ENCODE peak calls at places on chromosomes 1 and 21, in seven cellular contexts. M is K562, Z is HCT116, J is SK-N-SH, R is H1, X is GM12878, S is HepG2. E is an unnamed sample.

GRCh38 chr1:152182942-152183341 is 23.9 kb upstream of the RPTN start:
- DNase-seq in M (no peak), Z (no peak), R (no peak), J (no peak), X (no peak), S (no peak), E (no peak)

GRCh38 chr1:185499986-185500626 is 183.1 kb upstream of the IVNS1ABP start:
- DNase-seq in X (no peak), M (no peak), J (no peak), Z (no peak), R (no peak), S (no peak), E (no peak)

GRCh38 chr1:86155807-86156561 is 588 bp downstream of the COL24A1 start:
- DNase-seq in Z (no peak), X (no peak), R (peak), J (peak), S (no peak), M (no peak), E (no peak)

GRCh38 chr1:20361805-20362381 is 71.2 kb downstream of the VWA5B1 start:
- DNase-seq in J (peak), R (peak), X (no peak), S (peak), M (peak), Z (peak), E (peak)

GRCh38 chr1:204350857-204351573 is 8.7 kb downstream of the PLEKHA6 start:
- DNase-seq in S (no peak), M (peak), X (no peak), J (peak), R (peak), Z (no peak), E (no peak)

GRCh38 chr1:230308039-230308438 is 118.1 kb downstream of the PGBD5 start:
- DNase-seq in M (no peak), Z (peak), S (no peak), J (no peak), X (no peak), R (no peak), E (no peak)

GRCh38 chr1:92948071-92948470 is 13.2 kb downstream of the DIPK1A start:
- DNase-seq in M (no peak), X (no peak), J (no peak), S (no peak), R (no peak), Z (no peak), E (no peak)

GRCh38 chr1:23727362-23727811 is 15.9 kb upstream of the ELOA start:
- DNase-seq in R (no peak), J (no peak), S (peak), X (no peak), M (no peak), Z (no peak), E (peak)

GRCh38 chr21:39935716-39936115 is 68.5 kb downstream of the PCP4 start:
- DNase-seq in S (no peak), R (no peak), J (no peak), X (no peak), Z (no peak), M (no peak), E (no peak)

DNA sequence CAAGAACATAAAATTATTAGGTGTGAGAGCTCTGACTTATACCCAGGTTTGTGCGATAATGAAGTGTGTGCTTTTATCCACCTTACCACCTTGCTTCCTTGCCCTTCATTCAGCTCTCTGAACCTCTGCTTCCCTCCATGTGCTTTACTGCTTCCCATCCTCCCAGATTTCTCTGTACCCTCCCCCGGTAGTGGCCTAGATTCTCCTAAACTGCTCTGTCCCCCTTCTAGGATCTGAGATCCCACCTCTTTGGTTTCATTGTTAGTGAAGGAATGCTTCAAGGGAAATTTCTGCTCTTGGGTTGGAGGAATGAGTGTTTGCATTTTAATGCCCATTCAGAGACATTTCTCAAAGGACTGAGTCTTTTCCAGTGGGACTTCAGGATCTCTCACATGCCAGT is 159.5 kb downstream of the ST6GALNAC3 start:
- DNase-seq in X (no peak), S (no peak), J (no peak), R (no peak), M (no peak), Z (no peak), E (no peak)
- TF ChIP-seq JUND in X (no peak), S (no peak), J (no peak), R (no peak), M (no peak), Z (no peak), E (no peak)

GRCh38 chr1:192669174-192669573 is 33.2 kb downstream of the RGS13 start:
- DNase-seq in J (no peak), M (no peak), R (no peak), X (no peak), S (no peak), Z (no peak), E (no peak)

DNA sequence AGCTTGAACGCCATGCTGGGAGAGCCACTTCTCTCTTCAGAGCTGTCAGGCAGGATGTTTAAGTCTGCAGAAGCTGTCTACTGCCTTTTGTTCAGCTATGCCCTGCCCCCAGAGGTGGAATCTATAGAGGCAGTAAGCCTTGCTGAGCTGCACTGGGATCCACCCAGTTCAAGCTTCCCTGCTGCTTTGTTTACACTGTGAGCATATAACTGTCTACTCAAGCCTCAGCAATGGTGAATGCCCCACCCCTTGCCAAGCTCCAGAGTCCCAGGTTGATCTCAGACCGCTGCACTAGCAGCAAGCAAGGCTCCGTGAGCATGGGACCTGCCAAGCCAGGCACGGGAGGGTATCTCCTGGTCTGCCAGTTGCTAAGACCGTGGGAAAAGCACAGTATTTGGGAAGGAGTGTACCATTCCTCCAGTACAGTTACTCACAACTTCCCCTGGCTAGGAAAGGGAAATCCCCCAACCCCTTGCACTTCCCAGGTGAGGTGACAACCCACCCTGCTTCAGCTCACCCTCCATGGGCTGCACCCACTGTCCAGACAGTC is 32.6 kb downstream of the RGS13 start:
- DNase-seq in R (no peak), M (no peak), X (no peak), S (peak), Z (no peak), J (no peak), E (peak)
- TF ChIP-seq JUND in R (no peak), M (no peak), X (no peak), S (no peak), Z (no peak), J (no peak), E (no peak)

GRCh38 chr1:100883963-100884362 is 10.7 kb downstream of the EXTL2 start:
- DNase-seq in S (peak), J (no peak), M (no peak), R (no peak), Z (no peak), X (no peak), E (peak)
- TF ChIP-seq JUND in S (no peak), J (no peak), M (no peak), R (no peak), Z (no peak), X (no peak), E (no peak)

GRCh38 chr1:175976865-175977642 is 230.0 kb downstream of the COP1 start:
- DNase-seq in M (no peak), X (no peak), R (no peak), Z (no peak), S (no peak), J (no peak), E (no peak)
- TF ChIP-seq JUND in M (no peak), X (no peak), R (no peak), Z (no peak), S (no peak), J (no peak), E (no peak)

DNA sequence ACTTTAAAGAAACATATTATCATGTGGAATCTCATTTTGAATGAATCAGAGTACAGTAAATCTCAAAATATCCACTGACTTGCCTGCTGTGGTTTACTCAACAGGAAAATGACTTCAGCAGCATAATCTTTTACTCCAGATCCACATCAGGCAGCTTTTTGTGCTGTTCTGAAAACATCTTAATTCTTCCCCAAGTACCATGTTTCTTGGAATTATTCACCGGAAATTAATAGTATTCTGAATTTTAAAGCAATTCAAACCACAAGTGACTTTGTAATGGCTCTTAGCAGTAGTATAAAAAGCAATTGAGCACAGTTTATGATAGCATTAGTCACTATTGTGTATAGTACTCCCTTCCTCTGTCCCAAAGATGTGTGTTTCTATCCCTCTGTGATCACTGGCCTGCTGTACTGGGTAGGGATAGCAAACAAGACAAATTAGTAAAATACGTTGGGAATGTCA is 64.2 kb upstream of the ERRFI1 start:
- DNase-seq in R (no peak), S (no peak), Z (no peak), X (no peak), M (no peak), J (no peak), E (no peak)
- TF ChIP-seq JUND in R (no peak), S (no peak), Z (no peak), X (no peak), M (no peak), J (peak), E (no peak)

GRCh38 chr21:28142692-28143091 is 850.0 kb downstream of the LTN1 start:
- DNase-seq in Z (no peak), R (no peak), M (no peak), J (no peak), S (no peak), X (no peak), E (no peak)
- TF ChIP-seq JUND in Z (no peak), R (no peak), M (no peak), J (peak), S (no peak), X (no peak), E (no peak)

GRCh38 chr1:53308512-53308911 is 19.4 kb downstream of the LRP8 start:
- DNase-seq in M (no peak), J (no peak), X (no peak), Z (no peak), R (no peak), S (no peak), E (no peak)

GRCh38 chr1:53311104-53311908 is 16.6 kb downstream of the LRP8 start:
- DNase-seq in M (no peak), J (peak), Z (no peak), S (no peak), X (no peak), R (no peak), E (no peak)

GRCh38 chr1:53311909-53312305 is 16.0 kb downstream of the LRP8 start:
- DNase-seq in S (no peak), X (no peak), Z (no peak), M (no peak), R (no peak), J (peak), E (no peak)

GRCh38 chr1:53307037-53307436 is 20.8 kb downstream of the LRP8 start:
- DNase-seq in X (no peak), M (no peak), Z (no peak), R (no peak), J (no peak), S (no peak), E (no peak)

GRCh38 chr1:53309802-53310201 is 18.1 kb downstream of the LRP8 start:
- DNase-seq in S (no peak), J (no peak), M (no peak), X (no peak), R (no peak), Z (no peak), E (no peak)
- TF ChIP-seq JUND in S (no peak), J (no peak), M (no peak), X (no peak), R (no peak), Z (no peak), E (no peak)

DNA sequence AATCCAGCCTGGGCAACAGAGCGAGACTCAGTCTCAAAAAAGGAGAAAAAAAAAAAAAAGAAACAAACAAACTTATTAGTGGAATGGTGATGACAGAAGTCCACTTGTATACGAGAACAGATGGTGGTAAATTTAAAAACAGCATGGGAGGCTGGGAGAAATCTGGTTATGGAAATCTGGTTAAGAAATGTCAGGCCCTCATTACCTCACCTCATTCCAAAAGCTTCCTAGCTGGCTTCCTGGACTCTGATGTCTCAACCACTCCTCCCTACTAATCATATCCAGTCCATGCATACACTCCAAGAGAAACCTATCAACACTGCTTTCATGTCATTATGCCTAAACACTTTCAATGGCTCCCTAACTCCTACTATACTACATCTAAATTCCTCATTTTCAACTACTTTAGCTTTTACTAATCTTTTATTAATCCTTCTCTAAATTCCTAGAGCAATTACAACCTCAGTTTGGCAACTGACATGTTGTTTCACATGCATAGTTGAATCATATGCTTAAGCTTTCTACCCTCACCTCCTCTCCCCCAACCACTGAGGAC is 52.9 kb downstream of the FOXJ3 start:
- DNase-seq in S (peak), Z (no peak), J (no peak), X (no peak), M (no peak), R (no peak), E (no peak)
- TF ChIP-seq JUND in S (no peak), Z (no peak), J (no peak), X (no peak), M (no peak), R (no peak), E (no peak)

GRCh38 chr1:55062801-55063561 is 23.6 kb downstream of the PCSK9 start:
- DNase-seq in J (peak), R (no peak), M (no peak), X (no peak), S (no peak), Z (no peak), E (no peak)

GRCh38 chr1:55063562-55063942 is 24.2 kb downstream of the PCSK9 start:
- DNase-seq in R (no peak), Z (no peak), S (no peak), M (no peak), J (no peak), X (no peak), E (no peak)

GRCh38 chr1:55065649-55066048 is 26.3 kb downstream of the PCSK9 start:
- DNase-seq in J (no peak), R (no peak), Z (no peak), X (no peak), S (no peak), M (no peak), E (no peak)

GRCh38 chr1:55064071-55064581 is 24.8 kb downstream of the PCSK9 start:
- DNase-seq in Z (no peak), X (no peak), J (peak), R (no peak), M (no peak), S (no peak), E (no peak)

GRCh38 chr1:55064861-55065263 is 25.5 kb downstream of the PCSK9 start:
- DNase-seq in Z (no peak), R (no peak), S (no peak), J (no peak), X (no peak), M (no peak), E (peak)
- TF ChIP-seq JUND in Z (no peak), R (no peak), S (no peak), J (no peak), X (no peak), M (no peak), E (no peak)